ENCODE peak calls at places on chromosomes 1 and 21, in four cellular contexts. One of them, this sample, is unnamed.

GRCh38 chr1:32870615-32871363 is at the start of gene FNDC5:
- DNase-seq in lung microvascular endothelial cell: peak; percentile 58
- DNase-seq in stimulated activated naive CD8-positive, alpha-beta T cell treated with anti-CD3 and anti-CD28 coated beads, Interleukin-15, Interleukin-2, amounts not matched to agents 100 U/mL and 50 U/mL, for 24 hours: no peak
- DNase-seq in skeletal muscle cell: no peak
- DNase-seq in this sample: no peak

GRCh38 chr1:119713538-119714456 is 2.1 kb downstream of the PHGDH start:
- DNase-seq in lung microvascular endothelial cell: no peak
- DNase-seq in stimulated activated naive CD8-positive, alpha-beta T cell treated with anti-CD3 and anti-CD28 coated beads, Interleukin-15, Interleukin-2, amounts not matched to agents 100 U/mL and 50 U/mL, for 24 hours: no peak
- DNase-seq in skeletal muscle cell: no peak
- DNase-seq in this sample: no peak

GRCh38 chr1:182149411-182149965 is 88.0 kb upstream of the ZNF648 start:
- DNase-seq in lung microvascular endothelial cell: no peak
- DNase-seq in stimulated activated naive CD8-positive, alpha-beta T cell treated with anti-CD3 and anti-CD28 coated beads, Interleukin-15, Interleukin-2, amounts not matched to agents 100 U/mL and 50 U/mL, for 24 hours: no peak
- DNase-seq in skeletal muscle cell: peak; percentile 91
- DNase-seq in this sample: peak; percentile 40

GRCh38 chr1:204435246-204435885 is 23.7 kb upstream of the PPP1R15B start:
- DNase-seq in lung microvascular endothelial cell: no peak
- DNase-seq in stimulated activated naive CD8-positive, alpha-beta T cell treated with anti-CD3 and anti-CD28 coated beads, Interleukin-15, Interleukin-2, amounts not matched to agents 100 U/mL and 50 U/mL, for 24 hours: no peak
- DNase-seq in skeletal muscle cell: peak; percentile 85
- DNase-seq in this sample: no peak

GRCh38 chr21:21205604-21206003 is 207.4 kb downstream of the NCAM2 start:
- DNase-seq in lung microvascular endothelial cell: no peak
- DNase-seq in stimulated activated naive CD8-positive, alpha-beta T cell treated with anti-CD3 and anti-CD28 coated beads, Interleukin-15, Interleukin-2, amounts not matched to agents 100 U/mL and 50 U/mL, for 24 hours: no peak
- DNase-seq in skeletal muscle cell: no peak
- DNase-seq in this sample: no peak

GRCh38 chr1:56414728-56415224 is 164.6 kb downstream of the PLPP3 start:
- DNase-seq in lung microvascular endothelial cell: peak; percentile 61
- DNase-seq in stimulated activated naive CD8-positive, alpha-beta T cell treated with anti-CD3 and anti-CD28 coated beads, Interleukin-15, Interleukin-2, amounts not matched to agents 100 U/mL and 50 U/mL, for 24 hours: no peak
- DNase-seq in skeletal muscle cell: no peak
- DNase-seq in this sample: no peak

GRCh38 chr1:100928128-100928527 is 32.2 kb downstream of the SLC30A7 start:
- DNase-seq in lung microvascular endothelial cell: peak; percentile 15
- DNase-seq in stimulated activated naive CD8-positive, alpha-beta T cell treated with anti-CD3 and anti-CD28 coated beads, Interleukin-15, Interleukin-2, amounts not matched to agents 100 U/mL and 50 U/mL, for 24 hours: no peak
- DNase-seq in skeletal muscle cell: no peak
- DNase-seq in this sample: no peak

GRCh38 chr1:40984066-40984465 is 4.6 kb downstream of the CTPS1 start:
- DNase-seq in lung microvascular endothelial cell: peak; percentile 82
- DNase-seq in stimulated activated naive CD8-positive, alpha-beta T cell treated with anti-CD3 and anti-CD28 coated beads, Interleukin-15, Interleukin-2, amounts not matched to agents 100 U/mL and 50 U/mL, for 24 hours: no peak
- DNase-seq in skeletal muscle cell: no peak
- DNase-seq in this sample: no peak

GRCh38 chr1:205568469-205569361 is 63.1 kb downstream of the ELK4 start:
- DNase-seq in lung microvascular endothelial cell: peak; percentile 48
- DNase-seq in stimulated activated naive CD8-positive, alpha-beta T cell treated with anti-CD3 and anti-CD28 coated beads, Interleukin-15, Interleukin-2, amounts not matched to agents 100 U/mL and 50 U/mL, for 24 hours: peak; percentile 19
- DNase-seq in skeletal muscle cell: no peak
- DNase-seq in this sample: no peak

GRCh38 chr1:84174051-84174556 is 30.0 kb downstream of the PRKACB start:
- DNase-seq in lung microvascular endothelial cell: peak; percentile 60
- DNase-seq in stimulated activated naive CD8-positive, alpha-beta T cell treated with anti-CD3 and anti-CD28 coated beads, Interleukin-15, Interleukin-2, amounts not matched to agents 100 U/mL and 50 U/mL, for 24 hours: no peak
- DNase-seq in skeletal muscle cell: no peak
- DNase-seq in this sample: no peak

GRCh38 chr1:205834751-205835150 is 15.2 kb downstream of the PM20D1 start:
- DNase-seq in lung microvascular endothelial cell: no peak
- DNase-seq in stimulated activated naive CD8-positive, alpha-beta T cell treated with anti-CD3 and anti-CD28 coated beads, Interleukin-15, Interleukin-2, amounts not matched to agents 100 U/mL and 50 U/mL, for 24 hours: no peak
- DNase-seq in skeletal muscle cell: no peak
- DNase-seq in this sample: no peak

GRCh38 chr1:247357062-247357780 is 25.6 kb upstream of the ZNF496 start:
- DNase-seq in lung microvascular endothelial cell: no peak
- DNase-seq in stimulated activated naive CD8-positive, alpha-beta T cell treated with anti-CD3 and anti-CD28 coated beads, Interleukin-15, Interleukin-2, amounts not matched to agents 100 U/mL and 50 U/mL, for 24 hours: no peak
- DNase-seq in skeletal muscle cell: peak; percentile 49
- DNase-seq in this sample: no peak

GRCh38 chr1:44713321-44713781 is 17.6 kb downstream of the RNU5D-1 start:
- DNase-seq in lung microvascular endothelial cell: no peak
- DNase-seq in stimulated activated naive CD8-positive, alpha-beta T cell treated with anti-CD3 and anti-CD28 coated beads, Interleukin-15, Interleukin-2, amounts not matched to agents 100 U/mL and 50 U/mL, for 24 hours: no peak
- DNase-seq in skeletal muscle cell: no peak
- DNase-seq in this sample: no peak

GRCh38 chr1:2532485-2533160 is 2.6 kb upstream of the HES5 start:
- DNase-seq in lung microvascular endothelial cell: peak; percentile 30
- DNase-seq in stimulated activated naive CD8-positive, alpha-beta T cell treated with anti-CD3 and anti-CD28 coated beads, Interleukin-15, Interleukin-2, amounts not matched to agents 100 U/mL and 50 U/mL, for 24 hours: no peak
- DNase-seq in skeletal muscle cell: no peak
- DNase-seq in this sample: no peak

GRCh38 chr1:10152709-10153284 is 57.6 kb upstream of the KIF1B start:
- DNase-seq in lung microvascular endothelial cell: peak; percentile 73
- DNase-seq in stimulated activated naive CD8-positive, alpha-beta T cell treated with anti-CD3 and anti-CD28 coated beads, Interleukin-15, Interleukin-2, amounts not matched to agents 100 U/mL and 50 U/mL, for 24 hours: peak; percentile 51
- DNase-seq in skeletal muscle cell: no peak
- DNase-seq in this sample: no peak

GRCh38 chr1:61403863-61404615 is 320.9 kb downstream of the TM2D1 start:
- DNase-seq in lung microvascular endothelial cell: peak; percentile 87
- DNase-seq in stimulated activated naive CD8-positive, alpha-beta T cell treated with anti-CD3 and anti-CD28 coated beads, Interleukin-15, Interleukin-2, amounts not matched to agents 100 U/mL and 50 U/mL, for 24 hours: no peak
- DNase-seq in skeletal muscle cell: no peak
- DNase-seq in this sample: no peak

GRCh38 chr1:101474039-101474665 is 237.3 kb downstream of the S1PR1 start:
- DNase-seq in lung microvascular endothelial cell: peak; percentile 22
- DNase-seq in stimulated activated naive CD8-positive, alpha-beta T cell treated with anti-CD3 and anti-CD28 coated beads, Interleukin-15, Interleukin-2, amounts not matched to agents 100 U/mL and 50 U/mL, for 24 hours: no peak
- DNase-seq in skeletal muscle cell: no peak
- DNase-seq in this sample: no peak

GRCh38 chr1:67616394-67616985 is 68.5 kb upstream of the GADD45A start:
- DNase-seq in lung microvascular endothelial cell: no peak
- DNase-seq in stimulated activated naive CD8-positive, alpha-beta T cell treated with anti-CD3 and anti-CD28 coated beads, Interleukin-15, Interleukin-2, amounts not matched to agents 100 U/mL and 50 U/mL, for 24 hours: no peak
- DNase-seq in skeletal muscle cell: no peak
- DNase-seq in this sample: no peak

GRCh38 chr1:228003461-228004330 is 3.1 kb upstream of the WNT3A start:
- DNase-seq in lung microvascular endothelial cell: no peak
- DNase-seq in stimulated activated naive CD8-positive, alpha-beta T cell treated with anti-CD3 and anti-CD28 coated beads, Interleukin-15, Interleukin-2, amounts not matched to agents 100 U/mL and 50 U/mL, for 24 hours: no peak
- DNase-seq in skeletal muscle cell: no peak
- DNase-seq in this sample: no peak

GRCh38 chr1:190320952-190321351 is 156.7 kb downstream of the BRINP3 start:
- DNase-seq in lung microvascular endothelial cell: no peak
- DNase-seq in stimulated activated naive CD8-positive, alpha-beta T cell treated with anti-CD3 and anti-CD28 coated beads, Interleukin-15, Interleukin-2, amounts not matched to agents 100 U/mL and 50 U/mL, for 24 hours: no peak
- DNase-seq in skeletal muscle cell: peak; percentile 29
- DNase-seq in this sample: no peak

GRCh38 chr21:44550807-44551206 is 498 bp downstream of the KRTAP10-2 start:
- DNase-seq in lung microvascular endothelial cell: no peak
- DNase-seq in stimulated activated naive CD8-positive, alpha-beta T cell treated with anti-CD3 and anti-CD28 coated beads, Interleukin-15, Interleukin-2, amounts not matched to agents 100 U/mL and 50 U/mL, for 24 hours: no peak
- DNase-seq in skeletal muscle cell: no peak
- DNase-seq in this sample: no peak

GRCh38 chr21:25350056-25350455 is 257.2 kb downstream of the MRPL39 start:
- DNase-seq in lung microvascular endothelial cell: no peak
- DNase-seq in stimulated activated naive CD8-positive, alpha-beta T cell treated with anti-CD3 and anti-CD28 coated beads, Interleukin-15, Interleukin-2, amounts not matched to agents 100 U/mL and 50 U/mL, for 24 hours: peak; percentile 63
- DNase-seq in skeletal muscle cell: no peak
- DNase-seq in this sample: no peak

GRCh38 chr1:58358311-58358710 is 188.2 kb downstream of the OMA1 start:
- DNase-seq in lung microvascular endothelial cell: no peak
- DNase-seq in stimulated activated naive CD8-positive, alpha-beta T cell treated with anti-CD3 and anti-CD28 coated beads, Interleukin-15, Interleukin-2, amounts not matched to agents 100 U/mL and 50 U/mL, for 24 hours: no peak
- DNase-seq in skeletal muscle cell: peak; percentile 8
- DNase-seq in this sample: peak; percentile 11

GRCh38 chr1:209029737-209030136 is 553.8 kb upstream of the CAMK1G start:
- DNase-seq in lung microvascular endothelial cell: peak; percentile 40
- DNase-seq in stimulated activated naive CD8-positive, alpha-beta T cell treated with anti-CD3 and anti-CD28 coated beads, Interleukin-15, Interleukin-2, amounts not matched to agents 100 U/mL and 50 U/mL, for 24 hours: no peak
- DNase-seq in skeletal muscle cell: no peak
- DNase-seq in this sample: no peak

GRCh38 chr1:23556661-23557470 is 2.4 kb downstream of the ID3 start:
- DNase-seq in lung microvascular endothelial cell: peak; percentile 81
- DNase-seq in stimulated activated naive CD8-positive, alpha-beta T cell treated with anti-CD3 and anti-CD28 coated beads, Interleukin-15, Interleukin-2, amounts not matched to agents 100 U/mL and 50 U/mL, for 24 hours: no peak
- DNase-seq in skeletal muscle cell: no peak
- DNase-seq in this sample: no peak

GRCh38 chr21:29164330-29164942 is 34.0 kb downstream of the MAP3K7CL start:
- DNase-seq in lung microvascular endothelial cell: peak; percentile 73
- DNase-seq in stimulated activated naive CD8-positive, alpha-beta T cell treated with anti-CD3 and anti-CD28 coated beads, Interleukin-15, Interleukin-2, amounts not matched to agents 100 U/mL and 50 U/mL, for 24 hours: no peak
- DNase-seq in skeletal muscle cell: no peak
- DNase-seq in this sample: peak; percentile 83

GRCh38 chr1:21914880-21915640 is 22.1 kb downstream of the HSPG2 start:
- DNase-seq in lung microvascular endothelial cell: no peak
- DNase-seq in stimulated activated naive CD8-positive, alpha-beta T cell treated with anti-CD3 and anti-CD28 coated beads, Interleukin-15, Interleukin-2, amounts not matched to agents 100 U/mL and 50 U/mL, for 24 hours: no peak
- DNase-seq in skeletal muscle cell: no peak
- DNase-seq in this sample: no peak

GRCh38 chr1:173916667-173917066 is 460 bp downstream of the SERPINC1 start:
- DNase-seq in lung microvascular endothelial cell: no peak
- DNase-seq in stimulated activated naive CD8-positive, alpha-beta T cell treated with anti-CD3 and anti-CD28 coated beads, Interleukin-15, Interleukin-2, amounts not matched to agents 100 U/mL and 50 U/mL, for 24 hours: no peak
- DNase-seq in skeletal muscle cell: no peak
- DNase-seq in this sample: no peak

GRCh38 chr1:23984417-23985186 is 4.5 kb upstream of the SRSF10 start:
- DNase-seq in lung microvascular endothelial cell: peak; percentile 26
- DNase-seq in stimulated activated naive CD8-positive, alpha-beta T cell treated with anti-CD3 and anti-CD28 coated beads, Interleukin-15, Interleukin-2, amounts not matched to agents 100 U/mL and 50 U/mL, for 24 hours: no peak
- DNase-seq in skeletal muscle cell: peak; percentile 68
- DNase-seq in this sample: no peak

GRCh38 chr1:931380-932177 is 7.9 kb downstream of the SAMD11 start:
- DNase-seq in lung microvascular endothelial cell: no peak
- DNase-seq in stimulated activated naive CD8-positive, alpha-beta T cell treated with anti-CD3 and anti-CD28 coated beads, Interleukin-15, Interleukin-2, amounts not matched to agents 100 U/mL and 50 U/mL, for 24 hours: no peak
- DNase-seq in skeletal muscle cell: no peak
- DNase-seq in this sample: no peak

GRCh38 chr1:1212780-1213152 is 1.2 kb downstream of the TNFRSF4 start:
- DNase-seq in lung microvascular endothelial cell: peak; percentile 84
- DNase-seq in stimulated activated naive CD8-positive, alpha-beta T cell treated with anti-CD3 and anti-CD28 coated beads, Interleukin-15, Interleukin-2, amounts not matched to agents 100 U/mL and 50 U/mL, for 24 hours: peak; percentile 69
- DNase-seq in skeletal muscle cell: no peak
- DNase-seq in this sample: no peak

GRCh38 chr1:62529227-62529626 is 68.1 kb upstream of the ANGPTL3 start:
- DNase-seq in lung microvascular endothelial cell: no peak
- DNase-seq in stimulated activated naive CD8-positive, alpha-beta T cell treated with anti-CD3 and anti-CD28 coated beads, Interleukin-15, Interleukin-2, amounts not matched to agents 100 U/mL and 50 U/mL, for 24 hours: no peak
- DNase-seq in skeletal muscle cell: no peak
- DNase-seq in this sample: no peak